ENCODE peak calls at places on chromosomes 5 and 9, in five cellular contexts. F is PC-3, B is ELF-1, Z is SK-N-SH, P is GM23338. R is an unnamed sample.

GRCh38 chr9:811101-811531 is 30.4 kb upstream of the DMRT1 start:
- DNase-seq in B (no peak), F (peak), Z (no peak), P (no peak), R (peak)

GRCh38 chr9:17856995-17857394 is 278.1 kb downstream of the SH3GL2 start:
- DNase-seq in B (no peak), Z (no peak), P (no peak), F (no peak), R (no peak)

GRCh38 chr9:96203867-96204412 is 98.0 kb downstream of the HSD17B3 start:
- DNase-seq in Z (peak), B (no peak), P (no peak), F (no peak), R (no peak)

GRCh38 chr9:129173296-129174101 is 4.6 kb downstream of the IER5L start:
- DNase-seq in F (no peak), Z (no peak), B (no peak), P (no peak), R (no peak)

GRCh38 chr5:163306421-163306820 is 131.0 kb upstream of the CCNG1 start:
- DNase-seq in Z (peak), F (peak), B (no peak), P (peak), R (no peak)

GRCh38 chr9:6785682-6786081 is 27.9 kb downstream of the KDM4C start:
- DNase-seq in F (no peak), Z (no peak), B (no peak), P (no peak), R (no peak)

GRCh38 chr5:111857633-111858032 is 100.6 kb upstream of the NREP start:
- DNase-seq in B (no peak), F (peak), Z (no peak), P (no peak), R (no peak)

GRCh38 chr9:7315116-7315515 is 484.5 kb downstream of the DMAC1 start:
- DNase-seq in P (no peak), B (no peak), F (no peak), Z (no peak), R (no peak)

GRCh38 chr5:150141544-150142188 is 14.0 kb downstream of the PDGFRB start:
- DNase-seq in F (no peak), P (peak), Z (no peak), B (peak), R (no peak)

GRCh38 chr9:2262809-2263510 is 247.8 kb downstream of the SMARCA2 start:
- DNase-seq in F (no peak), Z (no peak), P (no peak), B (no peak), R (no peak)

GRCh38 chr9:115524467-115525059 is 406.6 kb upstream of the TNC start:
- DNase-seq in F (peak), Z (peak), P (peak), B (peak), R (peak)

GRCh38 chr5:131548190-131548589 is 86.8 kb downstream of the RAPGEF6 start:
- DNase-seq in B (no peak), P (no peak), F (no peak), Z (no peak), R (no peak)

GRCh38 chr5:151471276-151471675 is 23.9 kb downstream of the SLC36A1 start:
- DNase-seq in P (no peak), B (no peak), F (no peak), Z (no peak), R (no peak)

GRCh38 chr9:87519415-87519989 is 21.8 kb downstream of the DAPK1 start:
- DNase-seq in B (no peak), Z (no peak), F (no peak), P (peak), R (no peak)

GRCh38 chr9:92607773-92608172 is 62.2 kb downstream of the IPPK start:
- DNase-seq in Z (peak), F (no peak), B (no peak), P (no peak), R (no peak)

GRCh38 chr9:133773889-133774655 is 35.9 kb upstream of the SARDH start:
- DNase-seq in P (no peak), Z (peak), B (no peak), F (no peak), R (no peak)

GRCh38 chr9:89498845-89499480 is 1.1 kb upstream of the SEMA4D start:
- DNase-seq in Z (no peak), P (no peak), B (peak), F (no peak), R (no peak)

GRCh38 chr5:7894439-7894838 is 25.5 kb downstream of the MTRR start:
- DNase-seq in B (no peak), P (no peak), Z (no peak), F (no peak), R (no peak)

GRCh38 chr9:38344566-38345324 is 47.8 kb upstream of the ALDH1B1 start:
- DNase-seq in F (no peak), B (no peak), P (no peak), Z (peak), R (no peak)

GRCh38 chr5:71907001-71907564 is 188.0 kb downstream of the CARTPT start:
- DNase-seq in Z (no peak), F (no peak), P (no peak), B (no peak), R (peak)

GRCh38 chr5:181260720-181261319 is at the start of gene TRIM52:
- DNase-seq in Z (peak), F (peak), B (peak), P (peak), R (peak)

GRCh38 chr9:14433841-14434511 is 120.0 kb upstream of the NFIB start:
- DNase-seq in P (peak), B (no peak), Z (no peak), F (peak), R (no peak)

GRCh38 chr5:116971131-116971530 is 396.5 kb upstream of the SEMA6A start:
- DNase-seq in F (no peak), B (no peak), P (peak), Z (no peak), R (no peak)

GRCh38 chr5:76755779-76756637 is 40.1 kb downstream of the F2R start:
- DNase-seq in B (no peak), P (no peak), Z (no peak), F (no peak), R (no peak)

GRCh38 chr5:52690236-52690685 is 97.5 kb upstream of the ITGA1 start:
- DNase-seq in F (no peak), P (peak), Z (no peak), B (peak), R (no peak)

GRCh38 chr5:56494300-56494704 is 261.2 kb upstream of the ANKRD55 start:
- DNase-seq in P (no peak), F (no peak), B (no peak), Z (no peak), R (no peak)

GRCh38 chr5:56733580-56733979 is 81.8 kb upstream of the MAP3K1 start:
- DNase-seq in B (peak), F (peak), Z (no peak), P (no peak), R (no peak)

GRCh38 chr5:73938280-73938937 is 312.4 kb downstream of the ARHGEF28 start:
- DNase-seq in B (no peak), F (peak), Z (no peak), P (no peak), R (peak)